ENCODE peak calls at places on chromosomes 1 and 21, in five cellular contexts. C is occipital lobe; A is endothelial cell of umbilical vein; S is CD4-positive, alpha-beta T cell; I is SJCRH30. W is an unnamed sample.

GRCh38 chr21:37447288-37447936 is 80.8 kb downstream of the DYRK1A start:
- DNase-seq in A (no peak), C (no peak), S (no peak), I (peak), W (no peak)

GRCh38 chr1:236018885-236019453 is 45.9 kb downstream of the NID1 start:
- DNase-seq in A (no peak), I (no peak), C (no peak), S (no peak), W (no peak)

GRCh38 chr1:160777486-160778089 is 18.4 kb upstream of the LY9 start:
- DNase-seq in S (peak), A (peak), I (peak), C (no peak), W (no peak)

GRCh38 chr21:38768385-38769071 is 37.2 kb upstream of the ETS2 start:
- DNase-seq in A (no peak), I (no peak), C (no peak), S (peak), W (no peak)

GRCh38 chr1:24901791-24902470 is 28.1 kb downstream of the RUNX3 start:
- DNase-seq in S (no peak), A (no peak), C (no peak), I (no peak), W (no peak)

GRCh38 chr1:21293537-21294265 is 3.4 kb upstream of the ECE1 start:
- DNase-seq in I (peak), C (no peak), A (no peak), S (peak), W (no peak)

GRCh38 chr1:119038363-119038762 is 50.2 kb upstream of the TBX15 start:
- DNase-seq in C (no peak), A (no peak), S (no peak), I (no peak), W (no peak)

GRCh38 chr1:25046194-25046532 is 116.1 kb upstream of the RUNX3 start:
- DNase-seq in C (no peak), S (no peak), A (no peak), I (no peak), W (no peak)

GRCh38 chr1:203686091-203686632 is 59.5 kb downstream of the ATP2B4 start:
- DNase-seq in A (peak), C (no peak), I (peak), S (no peak), W (no peak)

GRCh38 chr1:10900265-10900651 is 103.8 kb upstream of the CASZ1 start:
- DNase-seq in S (no peak), C (no peak), A (no peak), I (no peak), W (no peak)